ENCODE peak calls at places on chromosomes 3 and 15, in nine cellular contexts. One of them, this sample, is unnamed. For H3K36me3, the result is how much of the 10 kb centered on the place peaks cover.

GRCh38 chr15:33540174-33540573 is 229.4 kb downstream of the RYR3 start:
- DNase-seq in ascending aorta: no peak
- DNase-seq in neural progenitor cell: no peak
- DNase-seq in RWPE2: no peak
- DNase-seq in brain microvascular endothelial cell: no peak
- DNase-seq in IMR-90: no peak
- DNase-seq in CD8-positive, alpha-beta T cell: no peak
- DNase-seq in psoas muscle: no peak
- DNase-seq in spleen: no peak
- DNase-seq in this sample: no peak

GRCh38 chr3:83928391-83928790 is 1030.4 kb upstream of the CADM2 start:
- DNase-seq in psoas muscle: no peak
- DNase-seq in ascending aorta: no peak
- DNase-seq in neural progenitor cell: peak
- DNase-seq in IMR-90: no peak
- DNase-seq in spleen: no peak
- DNase-seq in CD8-positive, alpha-beta T cell: no peak
- DNase-seq in brain microvascular endothelial cell: no peak
- DNase-seq in RWPE2: no peak
- DNase-seq in this sample: no peak

GRCh38 chr15:35023794-35024193 is 35.7 kb upstream of the ZNF770 start:
- DNase-seq in IMR-90: no peak
- DNase-seq in ascending aorta: no peak
- DNase-seq in brain microvascular endothelial cell: no peak
- DNase-seq in RWPE2: no peak
- DNase-seq in spleen: no peak
- DNase-seq in CD8-positive, alpha-beta T cell: no peak
- DNase-seq in psoas muscle: no peak
- DNase-seq in neural progenitor cell: no peak
- DNase-seq in this sample: no peak

GRCh38 chr3:16844222-16844621 is 40.5 kb upstream of the PLCL2 start:
- DNase-seq in psoas muscle: no peak
- DNase-seq in RWPE2: no peak
- DNase-seq in ascending aorta: no peak
- DNase-seq in CD8-positive, alpha-beta T cell: no peak
- DNase-seq in brain microvascular endothelial cell: no peak
- DNase-seq in IMR-90: no peak
- DNase-seq in spleen: no peak
- DNase-seq in neural progenitor cell: no peak
- DNase-seq in this sample: no peak

GRCh38 chr3:62525276-62525675 is 151.9 kb upstream of the FEZF2 start:
- DNase-seq in spleen: no peak
- DNase-seq in brain microvascular endothelial cell: no peak
- DNase-seq in neural progenitor cell: no peak
- DNase-seq in ascending aorta: no peak
- DNase-seq in RWPE2: peak
- DNase-seq in CD8-positive, alpha-beta T cell: no peak
- DNase-seq in psoas muscle: no peak
- DNase-seq in IMR-90: peak
- DNase-seq in this sample: no peak

GRCh38 chr3:177523991-177524438 is 326.7 kb upstream of the TBL1XR1 start:
- DNase-seq in neural progenitor cell: no peak
- DNase-seq in brain microvascular endothelial cell: no peak
- DNase-seq in psoas muscle: no peak
- DNase-seq in IMR-90: peak
- DNase-seq in RWPE2: no peak
- DNase-seq in CD8-positive, alpha-beta T cell: no peak
- DNase-seq in spleen: no peak
- DNase-seq in ascending aorta: no peak
- DNase-seq in this sample: no peak

GRCh38 chr3:123586966-123587365 is 2.1 kb upstream of the HACD2 start:
- DNase-seq in spleen: no peak
- DNase-seq in ascending aorta: no peak
- DNase-seq in psoas muscle: no peak
- DNase-seq in brain microvascular endothelial cell: peak
- DNase-seq in RWPE2: no peak
- DNase-seq in IMR-90: peak
- DNase-seq in neural progenitor cell: no peak
- DNase-seq in CD8-positive, alpha-beta T cell: no peak
- DNase-seq in this sample: no peak

GRCh38 chr3:60935709-60936108 is 315.5 kb downstream of the FHIT start:
- DNase-seq in IMR-90: peak
- DNase-seq in neural progenitor cell: no peak
- DNase-seq in CD8-positive, alpha-beta T cell: no peak
- DNase-seq in spleen: no peak
- DNase-seq in brain microvascular endothelial cell: peak
- DNase-seq in psoas muscle: no peak
- DNase-seq in ascending aorta: no peak
- DNase-seq in RWPE2: no peak
- DNase-seq in this sample: no peak

GRCh38 chr15:101243420-101243819 is 8.4 kb downstream of the CHSY1 start:
- DNase-seq in RWPE2: no peak
- DNase-seq in ascending aorta: no peak
- DNase-seq in CD8-positive, alpha-beta T cell: no peak
- DNase-seq in spleen: peak
- DNase-seq in neural progenitor cell: no peak
- DNase-seq in IMR-90: no peak
- DNase-seq in psoas muscle: no peak
- DNase-seq in brain microvascular endothelial cell: no peak
- DNase-seq in this sample: no peak

GRCh38 chr3:30426319-30426993 is 179.9 kb upstream of the TGFBR2 start:
- DNase-seq in neural progenitor cell: peak
- DNase-seq in psoas muscle: peak
- DNase-seq in IMR-90: peak
- DNase-seq in RWPE2: no peak
- DNase-seq in brain microvascular endothelial cell: peak
- DNase-seq in ascending aorta: no peak
- DNase-seq in CD8-positive, alpha-beta T cell: no peak
- DNase-seq in spleen: no peak
- DNase-seq in this sample: no peak

GRCh38 chr3:158761350-158761749 is 29.1 kb upstream of the RARRES1 start:
- DNase-seq in IMR-90: no peak
- DNase-seq in brain microvascular endothelial cell: no peak
- DNase-seq in psoas muscle: no peak
- DNase-seq in RWPE2: no peak
- DNase-seq in CD8-positive, alpha-beta T cell: no peak
- DNase-seq in ascending aorta: no peak
- DNase-seq in spleen: no peak
- DNase-seq in neural progenitor cell: no peak
- DNase-seq in this sample: no peak

GRCh38 chr3:114756506-114757279 is 390.4 kb downstream of the ZBTB20 start:
- DNase-seq in IMR-90: peak
- DNase-seq in CD8-positive, alpha-beta T cell: no peak
- DNase-seq in neural progenitor cell: no peak
- DNase-seq in RWPE2: no peak
- DNase-seq in ascending aorta: no peak
- DNase-seq in psoas muscle: no peak
- DNase-seq in spleen: no peak
- DNase-seq in brain microvascular endothelial cell: no peak
- DNase-seq in this sample: no peak

GRCh38 chr15:77402740-77403379 is 17.0 kb downstream of the PEAK1 start:
- DNase-seq in ascending aorta: no peak
- DNase-seq in spleen: no peak
- DNase-seq in neural progenitor cell: no peak
- DNase-seq in psoas muscle: no peak
- DNase-seq in IMR-90: peak
- DNase-seq in brain microvascular endothelial cell: peak
- DNase-seq in RWPE2: no peak
- DNase-seq in CD8-positive, alpha-beta T cell: no peak
- DNase-seq in this sample: no peak

GRCh38 chr3:163490119-163490518 is 1588.2 kb downstream of the SI start:
- DNase-seq in ascending aorta: no peak
- DNase-seq in spleen: peak
- DNase-seq in brain microvascular endothelial cell: peak
- DNase-seq in psoas muscle: no peak
- DNase-seq in neural progenitor cell: peak
- DNase-seq in CD8-positive, alpha-beta T cell: no peak
- DNase-seq in RWPE2: no peak
- DNase-seq in IMR-90: no peak
- DNase-seq in this sample: no peak

GRCh38 chr3:39101022-39101689 is 6.3 kb downstream of the GORASP1 start:
- DNase-seq in neural progenitor cell: peak
- DNase-seq in spleen: peak
- DNase-seq in psoas muscle: no peak
- DNase-seq in CD8-positive, alpha-beta T cell: peak
- DNase-seq in RWPE2: no peak
- DNase-seq in IMR-90: peak
- DNase-seq in ascending aorta: no peak
- DNase-seq in brain microvascular endothelial cell: no peak
- DNase-seq in this sample: no peak

GRCh38 chr3:188779537-188779936 is 392.2 kb upstream of the TPRG1 start:
- DNase-seq in neural progenitor cell: no peak
- DNase-seq in RWPE2: no peak
- DNase-seq in CD8-positive, alpha-beta T cell: no peak
- DNase-seq in spleen: no peak
- DNase-seq in IMR-90: peak
- DNase-seq in ascending aorta: no peak
- DNase-seq in psoas muscle: no peak
- DNase-seq in brain microvascular endothelial cell: no peak
- DNase-seq in this sample: no peak

GRCh38 chr3:63609408-63609807 is 43.1 kb upstream of the SNTN start:
- DNase-seq in brain microvascular endothelial cell: no peak
- DNase-seq in RWPE2: no peak
- DNase-seq in spleen: no peak
- DNase-seq in ascending aorta: no peak
- DNase-seq in neural progenitor cell: no peak
- DNase-seq in psoas muscle: no peak
- DNase-seq in CD8-positive, alpha-beta T cell: no peak
- DNase-seq in IMR-90: no peak
- DNase-seq in this sample: no peak
- H3K4me3 ChIP-seq in brain microvascular endothelial cell: no peak
- H3K4me3 ChIP-seq in RWPE2: no peak
- H3K4me3 ChIP-seq in spleen: no peak
- H3K4me3 ChIP-seq in ascending aorta: no peak
- H3K4me3 ChIP-seq in neural progenitor cell: no peak
- H3K4me3 ChIP-seq in psoas muscle: no peak
- H3K4me3 ChIP-seq in CD8-positive, alpha-beta T cell: no peak
- H3K4me3 ChIP-seq in IMR-90: no peak
- H3K4me3 ChIP-seq in this sample: no peak

GRCh38 chr3:47847801-47848518 is 45.0 kb downstream of the DHX30 start:
- DNase-seq in psoas muscle: no peak
- DNase-seq in brain microvascular endothelial cell: no peak
- DNase-seq in neural progenitor cell: no peak
- DNase-seq in CD8-positive, alpha-beta T cell: no peak
- DNase-seq in RWPE2: no peak
- DNase-seq in IMR-90: no peak
- DNase-seq in spleen: no peak
- DNase-seq in ascending aorta: no peak
- DNase-seq in this sample: no peak

GRCh38 chr3:47848599-47849117 is 45.7 kb downstream of the DHX30 start:
- DNase-seq in neural progenitor cell: no peak
- DNase-seq in brain microvascular endothelial cell: no peak
- DNase-seq in CD8-positive, alpha-beta T cell: no peak
- DNase-seq in spleen: peak
- DNase-seq in RWPE2: no peak
- DNase-seq in IMR-90: no peak
- DNase-seq in psoas muscle: no peak
- DNase-seq in ascending aorta: no peak
- DNase-seq in this sample: no peak

GRCh38 chr3:47850062-47850802 is 47.3 kb downstream of the DHX30 start:
- DNase-seq in RWPE2: no peak
- DNase-seq in CD8-positive, alpha-beta T cell: no peak
- DNase-seq in neural progenitor cell: peak
- DNase-seq in IMR-90: peak
- DNase-seq in psoas muscle: no peak
- DNase-seq in spleen: peak
- DNase-seq in ascending aorta: no peak
- DNase-seq in brain microvascular endothelial cell: peak
- DNase-seq in this sample: no peak

GRCh38 chr3:47850803-47851417 is 48.0 kb downstream of the DHX30 start:
- DNase-seq in spleen: peak
- DNase-seq in brain microvascular endothelial cell: no peak
- DNase-seq in CD8-positive, alpha-beta T cell: no peak
- DNase-seq in neural progenitor cell: no peak
- DNase-seq in RWPE2: no peak
- DNase-seq in ascending aorta: no peak
- DNase-seq in IMR-90: no peak
- DNase-seq in psoas muscle: no peak
- DNase-seq in this sample: no peak

DNA sequence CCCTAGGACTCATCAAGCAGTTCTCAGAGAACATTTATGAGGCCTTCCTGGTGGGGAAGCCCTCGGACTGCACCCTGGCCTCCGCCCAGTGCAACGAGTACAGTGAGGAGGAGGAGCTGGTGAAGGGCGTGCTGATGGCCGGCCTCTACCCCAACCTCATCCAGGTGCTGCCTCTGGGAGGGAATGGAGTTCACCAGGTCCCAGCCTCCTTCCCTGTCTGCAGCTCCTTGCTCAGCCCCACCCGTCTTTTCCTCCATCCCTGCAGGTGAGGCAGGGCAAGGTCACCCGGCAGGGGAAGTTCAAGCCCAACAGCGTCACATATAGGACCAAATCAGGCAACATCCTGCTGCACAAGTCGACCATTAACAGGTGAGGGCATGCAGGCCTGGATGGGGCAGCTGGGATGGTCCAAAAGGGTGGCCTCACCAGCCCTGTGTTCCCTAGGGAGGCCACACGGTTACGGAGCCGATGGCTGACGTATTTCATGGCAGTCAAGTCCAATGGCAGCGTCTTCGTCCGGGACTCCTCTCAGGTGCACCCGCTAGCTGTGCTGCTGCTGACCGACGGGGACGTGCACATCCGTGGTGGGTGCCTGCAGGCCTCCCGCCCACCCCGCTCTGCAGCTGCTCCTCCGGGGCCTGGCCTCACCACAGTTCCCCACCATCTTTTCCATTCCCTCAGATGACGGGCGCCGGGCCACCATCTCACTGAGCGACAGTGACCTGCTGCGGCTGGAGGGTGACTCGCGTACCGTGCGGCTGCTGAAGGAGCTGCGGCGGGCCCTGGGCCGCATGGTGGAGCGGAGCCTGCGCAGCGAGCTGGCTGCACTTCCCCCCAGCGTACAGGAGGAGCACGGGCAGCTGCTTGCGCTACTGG is 46.5 kb downstream of the DHX30 start:
- DNase-seq in neural progenitor cell: no peak
- DNase-seq in psoas muscle: no peak
- DNase-seq in IMR-90: no peak
- DNase-seq in spleen: peak
- DNase-seq in ascending aorta: no peak
- DNase-seq in RWPE2: no peak
- DNase-seq in brain microvascular endothelial cell: no peak
- DNase-seq in CD8-positive, alpha-beta T cell: no peak
- DNase-seq in this sample: no peak
- H3K36me3 ChIP-seq in neural progenitor cell: under half
- H3K36me3 ChIP-seq in psoas muscle: half or more
- H3K36me3 ChIP-seq in IMR-90: half or more
- H3K36me3 ChIP-seq in spleen: half or more
- H3K36me3 ChIP-seq in ascending aorta: half or more
- H3K36me3 ChIP-seq in RWPE2: half or more
- H3K36me3 ChIP-seq in brain microvascular endothelial cell: half or more
- H3K36me3 ChIP-seq in CD8-positive, alpha-beta T cell: under half
- H3K36me3 ChIP-seq in this sample: half or more

GRCh38 chr15:89090791-89091666 is 2.8 kb downstream of the ABHD2 start:
- DNase-seq in CD8-positive, alpha-beta T cell: peak
- DNase-seq in neural progenitor cell: no peak
- DNase-seq in RWPE2: no peak
- DNase-seq in psoas muscle: peak
- DNase-seq in spleen: peak
- DNase-seq in brain microvascular endothelial cell: peak
- DNase-seq in IMR-90: peak
- DNase-seq in ascending aorta: peak
- DNase-seq in this sample: peak
- TF ChIP-seq CTCF in CD8-positive, alpha-beta T cell: no peak
- TF ChIP-seq CTCF in neural progenitor cell: no peak
- TF ChIP-seq CTCF in RWPE2: peak
- TF ChIP-seq CTCF in psoas muscle: no peak
- TF ChIP-seq CTCF in spleen: no peak
- TF ChIP-seq CTCF in brain microvascular endothelial cell: peak
- TF ChIP-seq CTCF in IMR-90: peak
- TF ChIP-seq CTCF in ascending aorta: peak
- TF ChIP-seq CTCF in this sample: peak

GRCh38 chr3:57160046-57160730 is 5.0 kb downstream of the IL17RD start:
- DNase-seq in RWPE2: no peak
- DNase-seq in brain microvascular endothelial cell: no peak
- DNase-seq in CD8-positive, alpha-beta T cell: no peak
- DNase-seq in neural progenitor cell: peak
- DNase-seq in spleen: no peak
- DNase-seq in psoas muscle: no peak
- DNase-seq in ascending aorta: no peak
- DNase-seq in IMR-90: no peak
- DNase-seq in this sample: no peak
- H3K4me3 ChIP-seq in RWPE2: no peak
- H3K4me3 ChIP-seq in brain microvascular endothelial cell: no peak
- H3K4me3 ChIP-seq in CD8-positive, alpha-beta T cell: no peak
- H3K4me3 ChIP-seq in neural progenitor cell: peak
- H3K4me3 ChIP-seq in spleen: no peak
- H3K4me3 ChIP-seq in psoas muscle: no peak
- H3K4me3 ChIP-seq in ascending aorta: no peak
- H3K4me3 ChIP-seq in IMR-90: no peak
- H3K4me3 ChIP-seq in this sample: no peak

This sample was measured in thoracic aorta.